ENCODE peak calls at places on chromosomes 12 and 14, in nine cellular contexts. One of them, this sample, is unnamed.

GRCh38 chr12:88876867-88877266 is 296.6 kb upstream of the KITLG start:
- DNase-seq in ascending aorta: no peak
- DNase-seq in aorta: no peak
- DNase-seq in osteoblast: no peak
- DNase-seq in GM23248: peak; percentile 32
- DNase-seq in tibial artery: no peak
- DNase-seq in stomach: no peak
- DNase-seq in HL-60: no peak
- DNase-seq in spleen: no peak
- DNase-seq in this sample: no peak

GRCh38 chr12:96195845-96196451 is 1.8 kb downstream of the ELK3 start:
- DNase-seq in ascending aorta: no peak
- DNase-seq in aorta: no peak
- DNase-seq in osteoblast: peak; percentile 91
- DNase-seq in GM23248: peak; percentile 81
- DNase-seq in tibial artery: no peak
- DNase-seq in stomach: no peak
- DNase-seq in HL-60: no peak
- DNase-seq in spleen: peak; percentile 83
- DNase-seq in this sample: no peak

GRCh38 chr14:55974046-55974582 is 144.1 kb upstream of the PELI2 start:
- DNase-seq in ascending aorta: no peak
- DNase-seq in aorta: no peak
- DNase-seq in osteoblast: no peak
- DNase-seq in GM23248: no peak
- DNase-seq in tibial artery: no peak
- DNase-seq in stomach: peak; percentile 29
- DNase-seq in HL-60: no peak
- DNase-seq in spleen: no peak
- DNase-seq in this sample: no peak

GRCh38 chr12:48536602-48537001 is 11.2 kb downstream of the OR8S1 start:
- DNase-seq in ascending aorta: no peak
- DNase-seq in aorta: no peak
- DNase-seq in osteoblast: no peak
- DNase-seq in GM23248: no peak
- DNase-seq in tibial artery: no peak
- DNase-seq in stomach: no peak
- DNase-seq in HL-60: no peak
- DNase-seq in spleen: no peak
- DNase-seq in this sample: no peak

GRCh38 chr12:46269429-46270241 is 792 bp upstream of the SLC38A1 start:
- DNase-seq in ascending aorta: no peak
- DNase-seq in aorta: no peak
- DNase-seq in osteoblast: peak; percentile 88
- DNase-seq in GM23248: peak; percentile 2
- DNase-seq in tibial artery: no peak
- DNase-seq in stomach: no peak
- DNase-seq in HL-60: no peak
- DNase-seq in spleen: no peak
- DNase-seq in this sample: no peak

GRCh38 chr14:102764220-102764671 is 13.0 kb upstream of the TRAF3 start:
- DNase-seq in ascending aorta: no peak
- DNase-seq in aorta: no peak
- DNase-seq in osteoblast: peak; percentile 79
- DNase-seq in GM23248: no peak
- DNase-seq in tibial artery: no peak
- DNase-seq in stomach: no peak
- DNase-seq in HL-60: no peak
- DNase-seq in spleen: no peak
- DNase-seq in this sample: no peak

GRCh38 chr12:111304642-111305071 is 64.2 kb downstream of the PHETA1 start:
- DNase-seq in ascending aorta: no peak
- DNase-seq in aorta: no peak
- DNase-seq in osteoblast: peak; percentile 62
- DNase-seq in GM23248: no peak
- DNase-seq in tibial artery: no peak
- DNase-seq in stomach: no peak
- DNase-seq in HL-60: peak; percentile 54
- DNase-seq in spleen: no peak
- DNase-seq in this sample: no peak

GRCh38 chr12:49515266-49515665 is 23.6 kb upstream of the KCNH3 start:
- DNase-seq in ascending aorta: no peak
- DNase-seq in aorta: no peak
- DNase-seq in osteoblast: peak; percentile 62
- DNase-seq in GM23248: peak; percentile 91
- DNase-seq in tibial artery: no peak
- DNase-seq in stomach: no peak
- DNase-seq in HL-60: no peak
- DNase-seq in spleen: no peak
- DNase-seq in this sample: no peak

GRCh38 chr14:65502676-65503124 is 90.2 kb downstream of the FUT8 start:
- DNase-seq in ascending aorta: no peak
- DNase-seq in aorta: no peak
- DNase-seq in osteoblast: peak; percentile 54
- DNase-seq in GM23248: peak; percentile 59
- DNase-seq in tibial artery: no peak
- DNase-seq in stomach: no peak
- DNase-seq in HL-60: no peak
- DNase-seq in spleen: no peak
- DNase-seq in this sample: no peak

GRCh38 chr12:95605087-95605486 is 53.8 kb upstream of the USP44 start:
- DNase-seq in ascending aorta: no peak
- DNase-seq in aorta: no peak
- DNase-seq in osteoblast: peak; percentile 47
- DNase-seq in GM23248: peak; percentile 40
- DNase-seq in tibial artery: no peak
- DNase-seq in stomach: no peak
- DNase-seq in HL-60: no peak
- DNase-seq in spleen: no peak
- DNase-seq in this sample: no peak

GRCh38 chr12:7114851-7115250 is 5.8 kb upstream of the C1RL start:
- DNase-seq in ascending aorta: no peak
- DNase-seq in aorta: peak; percentile 24
- DNase-seq in osteoblast: no peak
- DNase-seq in GM23248: no peak
- DNase-seq in tibial artery: peak; percentile 45
- DNase-seq in stomach: no peak
- DNase-seq in HL-60: no peak
- DNase-seq in spleen: peak; percentile 16
- DNase-seq in this sample: no peak

GRCh38 chr12:131829351-131829794 is 1.2 kb downstream of the MMP17 start:
- DNase-seq in ascending aorta: no peak
- DNase-seq in aorta: no peak
- DNase-seq in osteoblast: peak; percentile 76
- DNase-seq in GM23248: peak; percentile 67
- DNase-seq in tibial artery: no peak
- DNase-seq in stomach: no peak
- DNase-seq in HL-60: no peak
- DNase-seq in spleen: no peak
- DNase-seq in this sample: peak; percentile 65
- H3K27ac ChIP-seq in ascending aorta: no peak overlapping the region
- H3K27ac ChIP-seq in aorta: no peak overlapping the region
- H3K27ac ChIP-seq in osteoblast: no peak overlapping the region
- H3K27ac ChIP-seq in GM23248: peak overlapping the region; percentile 6
- H3K27ac ChIP-seq in tibial artery: no peak overlapping the region
- H3K27ac ChIP-seq in stomach: peak overlapping the region; percentile 76
- H3K27ac ChIP-seq in HL-60: no peak overlapping the region
- H3K27ac ChIP-seq in spleen: no peak overlapping the region
- H3K27ac ChIP-seq in this sample: no peak overlapping the region

DNA sequence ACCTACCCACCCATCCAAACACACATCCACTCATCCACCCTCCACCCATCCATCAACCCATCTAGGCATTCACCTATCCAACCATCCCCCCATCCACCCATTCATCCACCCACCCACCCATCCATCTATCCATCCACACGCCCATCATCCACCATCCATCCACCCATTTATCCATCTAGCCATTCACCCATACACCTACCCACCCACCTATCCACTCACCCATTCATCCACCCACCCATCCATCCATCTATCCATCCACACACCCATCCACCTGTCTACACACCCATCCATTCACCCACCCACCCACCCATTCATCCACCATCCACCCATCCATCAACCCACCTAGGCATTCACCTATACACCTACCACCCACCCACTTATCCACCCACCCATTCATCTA is 72.6 kb upstream of the GALNT9 start:
- DNase-seq in ascending aorta: no peak
- DNase-seq in aorta: no peak
- DNase-seq in osteoblast: no peak
- DNase-seq in GM23248: no peak
- DNase-seq in tibial artery: no peak
- DNase-seq in stomach: no peak
- DNase-seq in HL-60: no peak
- DNase-seq in spleen: peak; percentile 13
- DNase-seq in this sample: no peak
- H3K27me3 ChIP-seq in ascending aorta: no peaks in the 10 kb centered on the region
- H3K27me3 ChIP-seq in aorta: no peaks in the 10 kb centered on the region
- H3K27me3 ChIP-seq in osteoblast: peaks cover 28% of the 10 kb centered on the region
- H3K27me3 ChIP-seq in GM23248: peaks cover 12% of the 10 kb centered on the region
- H3K27me3 ChIP-seq in tibial artery: no peaks in the 10 kb centered on the region
- H3K27me3 ChIP-seq in stomach: peaks cover 20% of the 10 kb centered on the region
- H3K27me3 ChIP-seq in HL-60: peaks cover 17% of the 10 kb centered on the region
- H3K27me3 ChIP-seq in spleen: peaks cover 85% of the 10 kb centered on the region
- H3K27me3 ChIP-seq in this sample: peaks cover 50% of the 10 kb centered on the region

DNA sequence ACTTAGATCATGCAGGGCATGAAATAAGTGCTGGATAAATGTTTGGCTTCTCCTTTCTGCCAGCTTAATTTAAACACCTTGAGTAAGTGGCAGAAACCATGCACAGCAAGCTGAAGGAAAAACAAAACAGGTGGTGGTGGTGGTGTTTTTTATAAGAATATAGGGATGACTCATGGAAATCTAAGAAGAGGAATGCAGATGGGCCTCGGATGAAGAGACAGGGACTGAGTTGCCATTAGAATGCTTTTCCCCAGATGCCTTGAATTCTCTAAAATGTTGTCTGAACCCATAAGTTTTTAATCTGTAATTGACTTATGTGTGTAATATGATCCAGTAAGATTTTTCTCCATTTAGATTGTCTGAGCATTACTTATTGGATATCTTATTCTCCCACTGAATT is 93.1 kb upstream of the ZDHHC17 start:
- DNase-seq in ascending aorta: no peak
- DNase-seq in aorta: no peak
- DNase-seq in osteoblast: no peak
- DNase-seq in GM23248: peak; percentile 63
- DNase-seq in tibial artery: no peak
- DNase-seq in stomach: no peak
- DNase-seq in HL-60: no peak
- DNase-seq in spleen: no peak
- DNase-seq in this sample: no peak
- H3K27ac ChIP-seq in ascending aorta: no peak overlapping the region
- H3K27ac ChIP-seq in aorta: no peak overlapping the region
- H3K27ac ChIP-seq in osteoblast: no peak overlapping the region
- H3K27ac ChIP-seq in GM23248: no peak overlapping the region
- H3K27ac ChIP-seq in tibial artery: no peak overlapping the region
- H3K27ac ChIP-seq in stomach: no peak overlapping the region
- H3K27ac ChIP-seq in HL-60: no peak overlapping the region
- H3K27ac ChIP-seq in spleen: no peak overlapping the region
- H3K27ac ChIP-seq in this sample: no peak overlapping the region

GRCh38 chr12:16609140-16609539 is 3.2 kb upstream of the LMO3 start:
- DNase-seq in ascending aorta: no peak
- DNase-seq in aorta: no peak
- DNase-seq in osteoblast: no peak
- DNase-seq in GM23248: no peak
- DNase-seq in tibial artery: no peak
- DNase-seq in stomach: no peak
- DNase-seq in HL-60: no peak
- DNase-seq in spleen: no peak
- DNase-seq in this sample: no peak

GRCh38 chr12:16607895-16608294 is 1.9 kb upstream of the LMO3 start:
- DNase-seq in ascending aorta: no peak
- DNase-seq in aorta: no peak
- DNase-seq in osteoblast: peak; percentile 9
- DNase-seq in GM23248: no peak
- DNase-seq in tibial artery: no peak
- DNase-seq in stomach: no peak
- DNase-seq in HL-60: no peak
- DNase-seq in spleen: no peak
- DNase-seq in this sample: no peak

GRCh38 chr12:16610006-16610520 is 4.1 kb upstream of the LMO3 start:
- DNase-seq in ascending aorta: no peak
- DNase-seq in aorta: no peak
- DNase-seq in osteoblast: peak; percentile 3
- DNase-seq in GM23248: no peak
- DNase-seq in tibial artery: no peak
- DNase-seq in stomach: no peak
- DNase-seq in HL-60: no peak
- DNase-seq in spleen: no peak
- DNase-seq in this sample: no peak

GRCh38 chr12:16606936-16607335 is 974 bp upstream of the LMO3 start:
- DNase-seq in ascending aorta: no peak
- DNase-seq in aorta: no peak
- DNase-seq in osteoblast: peak; percentile 56
- DNase-seq in GM23248: no peak
- DNase-seq in tibial artery: no peak
- DNase-seq in stomach: no peak
- DNase-seq in HL-60: no peak
- DNase-seq in spleen: no peak
- DNase-seq in this sample: no peak

GRCh38 chr12:16608346-16608745 is 2.4 kb upstream of the LMO3 start:
- DNase-seq in ascending aorta: no peak
- DNase-seq in aorta: no peak
- DNase-seq in osteoblast: no peak
- DNase-seq in GM23248: no peak
- DNase-seq in tibial artery: no peak
- DNase-seq in stomach: no peak
- DNase-seq in HL-60: no peak
- DNase-seq in spleen: no peak
- DNase-seq in this sample: no peak
- H3K27me3 ChIP-seq in ascending aorta: no peaks in the 10 kb centered on the region
- H3K27me3 ChIP-seq in aorta: no peaks in the 10 kb centered on the region
- H3K27me3 ChIP-seq in osteoblast: peaks cover 3% of the 10 kb centered on the region
- H3K27me3 ChIP-seq in GM23248: no peaks in the 10 kb centered on the region
- H3K27me3 ChIP-seq in tibial artery: no peaks in the 10 kb centered on the region
- H3K27me3 ChIP-seq in stomach: no peaks in the 10 kb centered on the region
- H3K27me3 ChIP-seq in HL-60: peaks cover 42% of the 10 kb centered on the region
- H3K27me3 ChIP-seq in spleen: peaks cover 56% of the 10 kb centered on the region
- H3K27me3 ChIP-seq in this sample: no peaks in the 10 kb centered on the region

GRCh38 chr12:27284021-27284420 is 39.9 kb downstream of the STK38L start:
- DNase-seq in ascending aorta: no peak
- DNase-seq in aorta: no peak
- DNase-seq in osteoblast: no peak
- DNase-seq in GM23248: no peak
- DNase-seq in tibial artery: no peak
- DNase-seq in stomach: no peak
- DNase-seq in HL-60: no peak
- DNase-seq in spleen: no peak
- DNase-seq in this sample: no peak
- H3K27ac ChIP-seq in ascending aorta: peak overlapping the region; percentile 90
- H3K27ac ChIP-seq in aorta: peak overlapping the region; percentile 85
- H3K27ac ChIP-seq in osteoblast: peak overlapping the region; percentile 73
- H3K27ac ChIP-seq in GM23248: peak overlapping the region; percentile 75
- H3K27ac ChIP-seq in tibial artery: peak overlapping the region; percentile 86
- H3K27ac ChIP-seq in stomach: peak overlapping the region; percentile 56
- H3K27ac ChIP-seq in HL-60: no peak overlapping the region
- H3K27ac ChIP-seq in spleen: no peak overlapping the region
- H3K27ac ChIP-seq in this sample: no peak overlapping the region